ENCODE peak calls at places on chromosomes 5 and 9, in ten cellular contexts. O is stimulated activated CD8-positive, alpha-beta memory T cell treated with anti-CD3 and anti-CD28 coated beads, Interleukin-7, amount 100 ng/mL, for 24 hours; F is activated CD4-positive, alpha-beta T cell treated with anti-CD3 and anti-CD28 coated beads, Interleukin-2, amount 10 ng/mL, durations not matched to agents 7 days and 5 days; A is stimulated activated CD4-positive, alpha-beta T cell treated with anti-CD3 and anti-CD28 coated beads, Interleukin-4, amount 100 ng/mL, for 4 hours; H is activated CD8-positive, alpha-beta memory T cell treated with anti-CD3 and anti-CD28 coated beads, Interleukin-2, amount 50 U/mL, for 48 hours; L is activated CD8-positive, alpha-beta T cell treated with anti-CD3 and anti-CD28 coated beads for 36 hours; S is right atrium auricular region; D is AG08396; R is tibial artery; B is D341Med. Z is an unnamed sample.

GRCh38 chr5:142466195-142466951 is 141.6 kb upstream of the SPRY4 start:
- DNase-seq in F (no peak), H (no peak), D (peak; percentile 23), S (no peak), A (no peak), R (no peak), B (peak; percentile 64), L (no peak), O (no peak), Z (no peak)

GRCh38 chr5:68648944-68649874 is 433.7 kb downstream of the PIK3R1 start:
- DNase-seq in R (no peak), S (no peak), A (no peak), O (no peak), D (no peak), L (no peak), H (no peak), B (no peak), F (no peak), Z (no peak)

GRCh38 chr5:143205386-143205785 is 198.1 kb downstream of the NR3C1 start:
- DNase-seq in R (no peak), A (no peak), F (no peak), O (no peak), L (no peak), D (peak; percentile 77), S (no peak), B (no peak), H (no peak), Z (peak; percentile 87)

GRCh38 chr9:24616858-24617257 is 71.2 kb upstream of the IZUMO3 start:
- DNase-seq in D (no peak), A (no peak), L (no peak), R (no peak), F (no peak), S (no peak), O (no peak), H (no peak), B (no peak), Z (no peak)

GRCh38 chr5:132327278-132327959 is 33.2 kb downstream of the SLC22A4 start:
- DNase-seq in H (no peak), S (no peak), L (no peak), B (no peak), D (no peak), O (no peak), F (no peak), R (no peak), A (no peak), Z (no peak)

GRCh38 chr5:162858770-162859169 is 578.6 kb upstream of the CCNG1 start:
- DNase-seq in F (no peak), H (no peak), A (no peak), L (no peak), B (no peak), R (no peak), D (no peak), O (no peak), S (no peak), Z (no peak)

GRCh38 chr5:176740131-176740701 is 70.1 kb upstream of the UNC5A start:
- DNase-seq in F (no peak), L (no peak), H (peak; percentile 37), O (no peak), R (no peak), D (peak; percentile 1), A (no peak), S (no peak), B (peak; percentile 14), Z (no peak)

GRCh38 chr9:21856301-21857094 is 54.1 kb downstream of the MTAP start:
- DNase-seq in B (no peak), H (no peak), D (peak; percentile 21), F (no peak), S (no peak), R (no peak), L (no peak), A (no peak), O (no peak), Z (no peak)

GRCh38 chr9:3920586-3921582 is 379.0 kb downstream of the GLIS3 start:
- DNase-seq in S (no peak), H (no peak), A (no peak), L (no peak), O (no peak), F (no peak), B (no peak), R (no peak), D (no peak), Z (no peak)